ENCODE peak calls at places on chromosome 4, in ten cellular contexts. S, W, P, B, Z, T, H, L, Q and G are unnamed samples.

GRCh38 chr4:5839751-5840674 is 52.9 kb downstream of the CRMP1 start:
- DNase-seq in S (peak; percentile 29), W (no peak), P (peak; percentile 70), B (peak; percentile 86), Z (no peak), T (peak; percentile 93), H (no peak), L (no peak), Q (no peak), G (no peak)

GRCh38 chr4:174523003-174523693 is 860 bp upstream of the HPGD start:
- DNase-seq in S (peak; percentile 12), W (no peak), P (no peak), B (no peak), Z (no peak), T (no peak), H (no peak), L (no peak), Q (no peak), G (peak; percentile 6)

GRCh38 chr4:140857111-140857510 is 100.9 kb upstream of the TBC1D9 start:
- DNase-seq in S (no peak), W (no peak), P (no peak), B (no peak), Z (no peak), T (no peak), H (no peak), L (no peak), Q (no peak), G (no peak)

GRCh38 chr4:131644619-131645018 is 1504.5 kb upstream of the PCDH10 start:
- DNase-seq in S (no peak), W (peak; percentile 49), P (no peak), B (no peak), Z (peak; percentile 3), T (no peak), H (no peak), L (no peak), Q (no peak), G (no peak)

GRCh38 chr4:173382349-173382748 is 11.6 kb downstream of the SAP30 start:
- DNase-seq in S (no peak), W (no peak), P (no peak), B (no peak), Z (no peak), T (no peak), H (no peak), L (no peak), Q (no peak), G (no peak)

GRCh38 chr4:183842134-183842838 is 62.8 kb upstream of the STOX2 start:
- DNase-seq in S (no peak), W (no peak), P (no peak), B (no peak), Z (no peak), T (no peak), H (no peak), L (no peak), Q (no peak), G (no peak)

GRCh38 chr4:8117278-8117682 is 41.3 kb downstream of the ABLIM2 start:
- DNase-seq in S (peak; percentile 68), W (peak; percentile 81), P (no peak), B (no peak), Z (peak; percentile 12), T (no peak), H (no peak), L (no peak), Q (peak; percentile 4), G (no peak)

GRCh38 chr4:107548211-107548905 is 171.7 kb downstream of the PAPSS1 start:
- DNase-seq in S (no peak), W (no peak), P (no peak), B (no peak), Z (no peak), T (no peak), H (no peak), L (no peak), Q (no peak), G (peak; percentile 13)

GRCh38 chr4:54228064-54228527 is 997 bp upstream of the PDGFRA start:
- DNase-seq in S (peak; percentile 68), W (peak; percentile 93), P (peak; percentile 82), B (peak; percentile 89), Z (peak; percentile 5), T (peak; percentile 95), H (peak; percentile 68), L (peak; percentile 90), Q (no peak), G (no peak)

GRCh38 chr4:173040200-173040599 is 128.4 kb upstream of the GALNT7 start:
- DNase-seq in S (no peak), W (no peak), P (no peak), B (no peak), Z (no peak), T (no peak), H (no peak), L (no peak), Q (no peak), G (no peak)

GRCh38 chr4:98261291-98262271 is at the start of gene RAP1GDS1:
- DNase-seq in S (peak; percentile 41), W (peak; percentile 78), P (peak; percentile 91), B (peak; percentile 78), Z (peak; percentile 50), T (no peak), H (peak; percentile 51), L (peak; percentile 85), Q (no peak), G (peak; percentile 36)

GRCh38 chr4:147461161-147461560 is 19.7 kb upstream of the EDNRA start:
- DNase-seq in S (no peak), W (no peak), P (no peak), B (no peak), Z (no peak), T (no peak), H (no peak), L (no peak), Q (no peak), G (no peak)

GRCh38 chr4:83272900-83273299 is 11.7 kb downstream of the COQ2 start:
- DNase-seq in S (no peak), W (no peak), P (no peak), B (no peak), Z (no peak), T (no peak), H (no peak), L (no peak), Q (peak; percentile 95), G (no peak)

GRCh38 chr4:114642173-114642780 is 43.7 kb downstream of the UGT8 start:
- DNase-seq in S (no peak), W (no peak), P (no peak), B (no peak), Z (no peak), T (no peak), H (no peak), L (no peak), Q (no peak), G (no peak)

GRCh38 chr4:156378053-156378665 is 424.5 kb upstream of the CTSO start:
- DNase-seq in S (no peak), W (peak; percentile 48), P (no peak), B (no peak), Z (peak; percentile 2), T (no peak), H (no peak), L (no peak), Q (no peak), G (no peak)

GRCh38 chr4:156377036-156377700 is 423.5 kb upstream of the CTSO start:
- DNase-seq in S (no peak), W (no peak), P (no peak), B (no peak), Z (no peak), T (no peak), H (no peak), L (no peak), Q (no peak), G (no peak)

GRCh38 chr4:156374069-156374468 is 420.4 kb upstream of the CTSO start:
- DNase-seq in S (no peak), W (no peak), P (no peak), B (no peak), Z (no peak), T (no peak), H (no peak), L (no peak), Q (no peak), G (no peak)

GRCh38 chr4:156374894-156375293 is 421.2 kb upstream of the CTSO start:
- DNase-seq in S (no peak), W (no peak), P (no peak), B (no peak), Z (no peak), T (no peak), H (no peak), L (no peak), Q (no peak), G (no peak)
- TF ChIP-seq POLR2A in S (no peak), W (no peak), P (no peak), B (no peak), Z (no peak), T (no peak), H (no peak), L (no peak), Q (no peak), G (no peak)

GRCh38 chr4:112274959-112275358 is 10.7 kb downstream of the TIFA start:
- DNase-seq in S (no peak), W (no peak), P (no peak), B (no peak), Z (no peak), T (no peak), H (no peak), L (no peak), Q (no peak), G (no peak)
- TF ChIP-seq POLR2AphosphoS5 in S (no peak), W (no peak), P (no peak), B (no peak), Z (no peak), T (no peak), H (no peak), L (no peak), Q (peak; percentile 51), G (no peak)

GRCh38 chr4:70839537-70840093 is at the start of gene GRSF1:
- DNase-seq in S (peak; percentile 96), W (peak; percentile 92), P (peak; percentile 99), B (peak; percentile 96), Z (peak; percentile 79), T (peak; percentile 97), H (peak; percentile 91), L (peak; percentile 96), Q (peak; percentile 60), G (peak; percentile 92)
- TF ChIP-seq POLR2A in S (peak; percentile 80), W (peak; percentile 91), P (no peak), B (peak; percentile 23), Z (peak; percentile 89), T (no peak), H (no peak), L (peak; percentile 42), Q (peak; percentile 88), G (peak; percentile 73)

GRCh38 chr4:24582235-24582863 is 2.0 kb downstream of the DHX15 start:
- DNase-seq in S (no peak), W (no peak), P (no peak), B (no peak), Z (no peak), T (no peak), H (no peak), L (no peak), Q (no peak), G (no peak)

GRCh38 chr4:24573582-24573981 is 10.8 kb downstream of the DHX15 start:
- DNase-seq in S (no peak), W (no peak), P (no peak), B (no peak), Z (no peak), T (no peak), H (no peak), L (no peak), Q (no peak), G (no peak)

GRCh38 chr4:24574256-24574655 is 10.1 kb downstream of the DHX15 start:
- DNase-seq in S (no peak), W (no peak), P (no peak), B (no peak), Z (no peak), T (no peak), H (no peak), L (no peak), Q (no peak), G (no peak)

GRCh38 chr4:24576276-24576675 is 8.1 kb downstream of the DHX15 start:
- DNase-seq in S (no peak), W (no peak), P (no peak), B (no peak), Z (no peak), T (no peak), H (no peak), L (no peak), Q (no peak), G (no peak)

GRCh38 chr4:24578364-24578763 is 6.0 kb downstream of the DHX15 start:
- DNase-seq in S (no peak), W (no peak), P (no peak), B (no peak), Z (no peak), T (no peak), H (no peak), L (no peak), Q (no peak), G (no peak)
- TF ChIP-seq POLR2AphosphoS5 in S (no peak), W (no peak), P (no peak), B (no peak), Z (no peak), T (no peak), H (no peak), L (no peak), Q (peak; percentile 37), G (no peak)